ENCODE peak calls at places on chromosomes 7 and 10, in four cellular contexts. One of them, this sample, is unnamed.

GRCh38 chr7:26090927-26091519 is 61.0 kb upstream of the NFE2L3 start:
- DNase-seq in IMR-90: peak
- DNase-seq in mesendoderm: peak
- DNase-seq in H1: no peak
- DNase-seq in this sample: peak

GRCh38 chr7:107075863-107076574 is 31.5 kb downstream of the PRKAR2B start:
- DNase-seq in mesendoderm: no peak
- DNase-seq in IMR-90: no peak
- DNase-seq in H1: no peak
- DNase-seq in this sample: no peak

GRCh38 chr10:92284112-92284704 is 6.7 kb downstream of the CPEB3 start:
- DNase-seq in IMR-90: no peak
- DNase-seq in H1: no peak
- DNase-seq in mesendoderm: no peak
- DNase-seq in this sample: no peak

GRCh38 chr10:58651040-58651439 is 138.4 kb downstream of the BICC1 start:
- DNase-seq in mesendoderm: no peak
- DNase-seq in IMR-90: peak
- DNase-seq in H1: no peak
- DNase-seq in this sample: no peak

GRCh38 chr10:15344876-15345285 is 26.2 kb downstream of the FAM171A1 start:
- DNase-seq in H1: no peak
- DNase-seq in mesendoderm: no peak
- DNase-seq in IMR-90: peak
- DNase-seq in this sample: no peak

GRCh38 chr10:122302315-122302714 is 31.2 kb downstream of the BTBD16 start:
- DNase-seq in IMR-90: no peak
- DNase-seq in mesendoderm: no peak
- DNase-seq in H1: no peak
- DNase-seq in this sample: no peak

GRCh38 chr10:63537511-63537910 is 16.3 kb downstream of the REEP3 start:
- DNase-seq in IMR-90: no peak
- DNase-seq in H1: no peak
- DNase-seq in mesendoderm: no peak
- DNase-seq in this sample: no peak

GRCh38 chr10:97543025-97543546 is 29.5 kb upstream of the ANKRD2 start:
- DNase-seq in IMR-90: peak
- DNase-seq in mesendoderm: peak
- DNase-seq in H1: no peak
- DNase-seq in this sample: no peak

GRCh38 chr10:13624630-13625029 is 37.9 kb downstream of the PRPF18 start:
- DNase-seq in mesendoderm: no peak
- DNase-seq in H1: no peak
- DNase-seq in IMR-90: peak
- DNase-seq in this sample: no peak

GRCh38 chr7:1668932-1669485 is 1.1 kb upstream of the ELFN1 start:
- DNase-seq in H1: no peak
- DNase-seq in mesendoderm: peak
- DNase-seq in IMR-90: peak
- DNase-seq in this sample: peak

GRCh38 chr10:119817991-119818888 is 54.4 kb downstream of the MCMBP start:
- DNase-seq in H1: peak
- DNase-seq in IMR-90: peak
- DNase-seq in mesendoderm: peak
- DNase-seq in this sample: peak
- H4K8ac ChIP-seq in H1: peak
- H4K8ac ChIP-seq in IMR-90: peak
- H4K8ac ChIP-seq in mesendoderm: no peak
- H4K8ac ChIP-seq in this sample: peak

DNA sequence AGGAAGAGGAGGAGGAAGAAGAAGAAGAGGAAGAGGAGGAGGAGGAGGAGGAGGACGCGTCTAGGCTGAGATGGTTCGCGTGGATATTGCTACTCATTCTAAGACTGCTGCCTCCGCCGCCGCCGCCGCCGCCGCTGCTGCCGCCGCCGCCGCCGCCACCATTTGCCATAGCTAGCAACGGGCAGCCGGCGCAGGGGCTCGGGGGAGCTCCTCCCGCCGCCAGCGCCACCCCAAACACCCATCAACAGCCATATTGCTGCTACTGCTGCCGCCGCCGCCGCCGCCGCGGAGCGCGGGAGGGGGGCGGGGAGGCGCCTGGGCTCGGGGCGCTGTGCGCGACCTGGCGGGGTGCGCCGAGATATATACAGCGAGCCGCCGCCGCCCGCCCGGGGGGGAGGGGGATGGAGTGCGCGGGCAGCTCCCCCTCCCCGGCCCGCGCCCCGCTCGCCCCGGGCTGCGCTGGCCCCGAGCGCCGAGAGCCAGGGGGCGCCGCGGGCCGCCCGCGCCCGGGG is at the start of gene KCNMA1:
- DNase-seq in IMR-90: no peak
- DNase-seq in H1: no peak
- DNase-seq in mesendoderm: peak
- DNase-seq in this sample: no peak
- H2BK5ac ChIP-seq in IMR-90: no peak
- H2BK5ac ChIP-seq in H1: peak
- H2BK5ac ChIP-seq in mesendoderm: no peak
- H2BK5ac ChIP-seq in this sample: no peak

GRCh38 chr10:86282664-86283465 is 83.7 kb downstream of the GRID1 start:
- DNase-seq in H1: no peak
- DNase-seq in mesendoderm: no peak
- DNase-seq in IMR-90: no peak
- DNase-seq in this sample: no peak
- H4K8ac ChIP-seq in H1: no peak
- H4K8ac ChIP-seq in mesendoderm: no peak
- H4K8ac ChIP-seq in IMR-90: no peak
- H4K8ac ChIP-seq in this sample: peak

GRCh38 chr10:70657036-70657435 is 15.3 kb upstream of the ADAMTS14 start:
- DNase-seq in mesendoderm: no peak
- DNase-seq in IMR-90: peak
- DNase-seq in H1: no peak
- DNase-seq in this sample: no peak
- H2BK5ac ChIP-seq in mesendoderm: no peak
- H2BK5ac ChIP-seq in IMR-90: peak
- H2BK5ac ChIP-seq in H1: no peak
- H2BK5ac ChIP-seq in this sample: no peak

DNA sequence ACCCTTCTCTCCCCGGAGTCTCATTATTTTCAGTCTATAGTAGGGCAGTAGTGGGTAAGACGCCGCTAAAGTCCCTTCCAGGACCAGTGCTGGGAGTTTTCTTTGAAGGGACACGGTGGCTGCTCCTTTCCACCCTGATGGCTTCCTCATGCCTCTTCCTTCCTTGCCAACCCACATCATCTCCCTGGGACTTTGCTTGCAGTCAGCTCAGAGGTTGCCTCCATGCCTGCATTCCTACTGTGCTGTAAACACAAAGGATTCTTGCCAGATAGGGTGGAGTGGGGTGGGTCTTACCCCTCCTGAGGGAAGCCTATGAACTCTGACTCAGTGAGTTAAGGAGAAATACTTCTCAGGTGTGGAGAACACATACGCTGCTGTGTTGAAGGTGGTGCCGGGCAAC is 59.9 kb upstream of the IGFBP3 start:
- DNase-seq in H1: no peak
- DNase-seq in mesendoderm: no peak
- DNase-seq in IMR-90: no peak
- DNase-seq in this sample: no peak
- H4K8ac ChIP-seq in H1: no peak
- H4K8ac ChIP-seq in mesendoderm: no peak
- H4K8ac ChIP-seq in IMR-90: peak
- H4K8ac ChIP-seq in this sample: no peak

DNA sequence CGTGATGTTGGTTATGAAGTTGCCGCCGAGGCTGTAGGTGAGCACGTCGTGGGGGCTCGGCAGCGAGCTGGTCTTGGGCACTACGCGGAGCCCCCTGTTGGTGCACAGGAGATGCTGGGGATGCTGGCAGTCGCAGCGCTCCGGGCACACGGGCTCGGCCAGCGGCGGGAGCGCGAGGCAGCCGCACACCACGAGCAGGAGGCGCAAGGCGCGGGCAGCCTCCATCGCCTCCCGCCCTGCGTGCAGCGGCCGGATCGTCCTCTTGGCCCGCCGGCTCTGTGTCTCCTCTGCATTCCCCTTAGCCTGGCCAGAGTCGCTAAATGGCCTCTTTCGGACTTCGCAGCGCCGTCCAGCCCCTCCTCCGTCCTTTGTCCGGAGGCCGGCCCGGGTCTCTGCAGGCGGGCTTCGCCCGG is 302 bp downstream of the TRIL start:
- DNase-seq in IMR-90: no peak
- DNase-seq in mesendoderm: peak
- DNase-seq in H1: no peak
- DNase-seq in this sample: no peak
- H2BK5ac ChIP-seq in IMR-90: no peak
- H2BK5ac ChIP-seq in mesendoderm: no peak
- H2BK5ac ChIP-seq in H1: peak
- H2BK5ac ChIP-seq in this sample: peak

GRCh38 chr7:92781117-92781720 is 55.2 kb downstream of the CDK6 start:
- DNase-seq in H1: no peak
- DNase-seq in mesendoderm: no peak
- DNase-seq in IMR-90: no peak
- DNase-seq in this sample: no peak
- H4K8ac ChIP-seq in H1: no peak
- H4K8ac ChIP-seq in mesendoderm: no peak
- H4K8ac ChIP-seq in IMR-90: no peak
- H4K8ac ChIP-seq in this sample: no peak

This sample was measured in neuronal stem cell.